ENCODE peak calls at places on chromosomes 11 and 22, in five cellular contexts. P is fibroblast of lung; F is activated CD8-positive, alpha-beta T cell treated with anti-CD3 and anti-CD28 coated beads for 36 hours; C is natural killer cell; I is heart left ventricle. R is an unnamed sample.
A peak's percentile ranks its signal among the peaks of the same experiment; 100 is the strongest.

GRCh38 chr11:99592241-99592640 is 571.5 kb downstream of the CNTN5 start:
- DNase-seq in P (no peak), C (no peak), F (no peak), I (no peak), R (no peak)

GRCh38 chr11:26062665-26063064 is 269.3 kb upstream of the ANO3 start:
- DNase-seq in P (peak; percentile 11), I (no peak), C (no peak), F (no peak), R (no peak)

GRCh38 chr11:123640677-123641494 is 13.5 kb downstream of the SCN3B start:
- DNase-seq in F (peak; percentile 67), P (peak; percentile 29), C (peak; percentile 26), I (peak; percentile 32), R (peak; percentile 33)

GRCh38 chr11:1548221-1549070 is 23.6 kb downstream of the DUSP8 start:
- DNase-seq in C (no peak), P (peak; percentile 50), I (peak; percentile 84), F (no peak), R (no peak)

GRCh38 chr22:37804886-37805857 is 2.6 kb upstream of the GCAT start:
- DNase-seq in P (peak; percentile 85), I (peak; percentile 93), F (peak; percentile 71), C (peak; percentile 60), R (peak; percentile 34)

GRCh38 chr11:706439-706956 is 467 bp downstream of the EPS8L2 start:
- DNase-seq in P (peak; percentile 51), F (no peak), C (no peak), I (no peak), R (no peak)

GRCh38 chr11:10139656-10140055 is 154.4 kb downstream of the SBF2 start:
- DNase-seq in F (no peak), P (peak; percentile 41), I (no peak), C (no peak), R (no peak)

GRCh38 chr11:76806608-76807205 is 23.6 kb downstream of the TSKU start:
- DNase-seq in I (no peak), C (no peak), P (no peak), F (no peak), R (no peak)

GRCh38 chr11:37770145-37770544 is 1172.1 kb upstream of the RAG2 start:
- DNase-seq in P (peak; percentile 9), I (no peak), C (no peak), F (no peak), R (no peak)

GRCh38 chr11:102494216-102494615 is 36.3 kb downstream of the MMP7 start:
- DNase-seq in P (no peak), F (no peak), C (no peak), I (no peak), R (no peak)

GRCh38 chr11:111996129-111996528 is 29.1 kb upstream of the DLAT start:
- DNase-seq in F (no peak), C (no peak), P (no peak), I (no peak), R (no peak)

GRCh38 chr22:50684501-50684900 is 11.9 kb downstream of the SHANK3 start:
- DNase-seq in C (no peak), P (no peak), F (no peak), I (no peak), R (no peak)

GRCh38 chr11:122100222-122101080 is 15.6 kb downstream of the BLID start:
- DNase-seq in C (no peak), F (peak; percentile 8), I (peak; percentile 58), P (peak; percentile 80), R (no peak)

GRCh38 chr11:61777234-61778090 is 14.9 kb downstream of the TMEM258 start:
- DNase-seq in F (peak; percentile 62), P (no peak), I (peak; percentile 56), C (peak; percentile 64), R (peak; percentile 55)

DNA sequence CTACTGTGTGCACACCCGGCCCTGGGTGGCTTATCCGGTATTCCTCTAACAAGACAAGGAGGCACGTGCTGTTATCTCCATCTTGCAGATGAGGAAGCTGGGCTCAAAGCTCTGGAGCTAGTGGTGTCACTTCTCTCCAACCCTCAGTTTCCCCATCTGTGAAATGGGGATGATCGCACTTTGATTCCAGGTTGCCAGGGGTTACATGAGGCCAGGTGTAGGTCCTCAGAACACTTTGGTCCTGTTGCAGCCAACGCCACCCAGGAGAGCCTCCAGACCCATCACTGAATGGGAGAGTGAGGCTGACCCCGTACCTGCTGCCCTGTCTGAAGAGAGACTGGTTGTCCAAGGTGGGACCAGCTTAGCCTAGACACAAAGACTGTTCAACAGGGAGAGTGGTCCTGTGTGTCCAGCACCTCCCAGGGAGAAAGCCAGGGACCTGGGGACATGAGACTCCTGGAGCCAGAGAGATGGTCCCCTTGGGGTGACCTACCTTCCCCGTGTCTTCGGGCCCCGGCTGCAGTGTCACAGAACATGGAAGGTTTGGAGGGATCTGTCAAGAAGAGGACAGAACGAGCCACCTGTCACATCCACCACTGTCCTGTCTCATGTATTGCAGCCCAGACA is 41.0 kb downstream of the TPBGL start:
- DNase-seq in P (no peak), F (no peak), I (no peak), C (no peak), R (no peak)
- TF ChIP-seq CTCF in P (no peak), F (no peak), I (no peak), C (no peak), R (no peak)

DNA sequence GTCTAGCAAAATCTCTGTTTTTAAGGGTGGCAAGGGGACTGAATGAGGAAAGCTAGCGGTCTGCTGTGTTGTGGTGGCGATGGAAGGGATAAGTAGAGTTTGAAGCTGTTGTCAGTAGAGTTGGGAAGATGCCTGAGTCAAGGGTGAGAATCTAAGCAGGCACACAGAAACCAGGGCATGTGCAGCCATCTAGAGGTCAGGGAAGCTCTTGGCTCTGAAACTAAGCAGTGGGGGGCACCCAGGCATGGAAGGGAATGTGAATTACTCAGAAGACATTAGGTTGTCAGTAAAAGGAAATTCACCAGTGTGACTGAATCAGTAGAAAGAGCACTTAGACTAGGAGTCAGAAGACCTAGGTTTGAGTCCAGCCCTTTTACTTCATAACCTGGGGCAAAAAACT is 15.4 kb downstream of the BMAL1 start:
- DNase-seq in F (no peak), I (no peak), C (no peak), P (no peak), R (no peak)
- TF ChIP-seq CTCF in F (no peak), I (no peak), C (no peak), P (no peak), R (no peak)

DNA sequence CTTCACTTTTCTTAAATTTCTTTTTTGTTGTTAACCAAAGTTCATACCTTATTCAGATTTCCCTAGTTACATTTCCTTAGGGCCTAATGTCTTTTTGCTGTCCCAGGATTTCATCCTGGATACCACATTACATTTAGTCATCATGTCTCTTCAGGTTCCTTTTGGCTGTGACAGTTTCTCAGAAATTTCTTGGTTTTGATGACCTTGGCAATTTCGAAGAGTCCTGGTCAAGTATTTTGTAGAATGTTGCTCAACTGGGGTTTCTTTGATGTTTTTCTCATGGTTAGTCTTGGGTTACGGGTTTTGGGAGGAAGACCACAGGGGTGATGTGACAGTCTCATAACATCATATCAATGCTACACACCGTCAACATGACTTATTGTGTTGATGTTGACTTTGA is 39.8 kb upstream of the FDX1 start:
- DNase-seq in P (no peak), F (no peak), C (no peak), I (no peak), R (no peak)
- TF ChIP-seq CTCF in P (no peak), F (no peak), C (no peak), I (no peak), R (no peak)

GRCh38 chr11:75768909-75769771 is 562 bp downstream of the DGAT2 start:
- DNase-seq in P (no peak), I (no peak), C (no peak), F (no peak), R (no peak)

GRCh38 chr11:75766449-75767227 is 1.9 kb upstream of the DGAT2 start:
- DNase-seq in C (no peak), F (peak; percentile 32), I (no peak), P (no peak), R (no peak)

GRCh38 chr11:75767793-75768111 is 826 bp upstream of the DGAT2 start:
- DNase-seq in I (no peak), F (no peak), C (no peak), P (no peak), R (no peak)

GRCh38 chr11:75767228-75767572 is 1.4 kb upstream of the DGAT2 start:
- DNase-seq in I (no peak), F (no peak), C (no peak), P (no peak), R (no peak)

DNA sequence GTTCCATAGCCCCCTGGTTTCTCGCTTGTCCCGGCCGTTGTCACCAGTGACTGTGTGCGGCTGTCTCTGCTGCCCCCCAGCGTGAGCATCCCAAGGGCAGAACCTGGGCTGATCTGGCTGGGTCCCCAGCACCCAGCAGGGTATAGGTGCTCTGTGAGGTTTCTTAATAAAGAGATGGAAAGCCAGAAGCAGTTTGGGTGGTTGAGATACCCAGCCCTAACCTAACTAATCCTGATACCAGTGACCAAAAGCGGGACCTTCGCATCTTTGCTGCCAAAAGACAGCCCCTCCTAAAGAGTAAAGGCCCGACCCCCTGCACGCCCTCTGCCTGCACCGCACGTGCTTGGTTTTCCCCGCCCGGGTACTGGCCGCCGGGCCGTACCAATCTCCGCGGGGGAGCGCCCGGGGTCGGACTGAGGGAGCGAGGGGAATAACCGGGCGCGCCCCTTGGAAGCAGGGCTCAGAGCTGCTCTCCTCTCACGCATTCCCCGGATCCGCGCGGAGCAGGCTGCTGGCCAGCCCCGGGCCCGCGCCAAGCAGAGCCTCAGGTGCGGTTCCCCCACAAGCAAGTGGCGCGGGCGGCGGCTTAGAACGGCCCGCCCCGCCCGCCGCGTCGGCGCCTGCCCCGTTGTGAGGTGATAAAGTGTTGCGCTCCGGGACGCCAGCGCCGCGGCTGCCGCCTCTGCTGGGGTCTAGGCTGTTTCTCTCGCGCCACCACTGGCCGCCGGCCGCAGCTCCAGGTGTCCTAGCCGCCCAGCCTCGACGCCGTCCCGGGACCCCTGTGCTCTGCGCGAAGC is at the start of gene DGAT2:
- DNase-seq in P (peak; percentile 47), F (peak; percentile 79), I (peak; percentile 83), C (peak; percentile 71), R (peak; percentile 84)
- TF ChIP-seq CTCF in P (peak; percentile 6), F (no peak), I (no peak), C (no peak), R (no peak)

GRCh38 chr22:17107547-17107810 is 13.7 kb downstream of the TMEM121B start:
- DNase-seq in F (no peak), C (no peak), I (no peak), P (no peak), R (no peak)

GRCh38 chr22:17104336-17104935 is 16.7 kb downstream of the TMEM121B start:
- DNase-seq in C (no peak), I (no peak), F (no peak), P (no peak), R (no peak)

GRCh38 chr22:17105143-17106129 is 15.7 kb downstream of the TMEM121B start:
- DNase-seq in I (no peak), P (no peak), C (no peak), F (no peak), R (no peak)

GRCh38 chr22:17106785-17107546 is 14.2 kb downstream of the TMEM121B start:
- DNase-seq in I (no peak), P (no peak), F (peak; percentile 66), C (no peak), R (no peak)

GRCh38 chr22:17106161-17106784 is 14.9 kb downstream of the TMEM121B start:
- DNase-seq in P (no peak), I (no peak), F (no peak), C (no peak), R (no peak)
- TF ChIP-seq CTCF in P (no peak), I (no peak), F (peak; percentile 16), C (no peak), R (no peak)

GRCh38 chr11:8318536-8318935 is 54.9 kb upstream of the LMO1 start:
- DNase-seq in C (no peak), P (no peak), I (no peak), F (peak; percentile 28), R (no peak)
- TF ChIP-seq CTCF in C (no peak), P (no peak), I (peak; percentile 12), F (no peak), R (no peak)

R was measured in activated B cell treated with CpG ODN at 0.5 μM for 24 hours.